ENCODE peak calls at places on chromosomes 5 and 9, in five cellular contexts. Q is GM12878, Y is AG04450, T is Panc1, W is pancreas. M is an unnamed sample.

GRCh38 chr5:140591747-140592372 is 27.2 kb downstream of the SLC35A4 start:
- DNase-seq in W (no peak), Q (no peak), Y (no peak), T (no peak), M (no peak)

GRCh38 chr9:101366038-101366756 is 18.6 kb downstream of the BAAT start:
- DNase-seq in Y (no peak), W (no peak), T (no peak), Q (no peak), M (no peak)

GRCh38 chr9:123131258-123131657 is 97.8 kb downstream of the GPR21 start:
- DNase-seq in Q (no peak), T (no peak), W (no peak), Y (peak), M (no peak)

GRCh38 chr9:129392093-129392541 is 214.1 kb upstream of the IER5L start:
- DNase-seq in Y (no peak), T (no peak), W (no peak), Q (no peak), M (peak)

GRCh38 chr5:134509308-134510040 is 16.0 kb upstream of the JADE2 start:
- DNase-seq in Q (no peak), Y (no peak), T (no peak), W (no peak), M (no peak)

GRCh38 chr9:113588242-113588810 is 124.8 kb downstream of the RGS3 start:
- DNase-seq in Q (no peak), T (no peak), W (no peak), Y (no peak), M (no peak)

GRCh38 chr9:19533373-19533772 is 124.6 kb downstream of the ACER2 start:
- DNase-seq in Q (no peak), Y (no peak), T (no peak), W (no peak), M (no peak)

GRCh38 chr5:135264451-135265445 is 134.3 kb downstream of the MACROH2A1 start:
- DNase-seq in Q (no peak), Y (no peak), W (no peak), T (no peak), M (no peak)

GRCh38 chr5:168086104-168086610 is 205.3 kb upstream of the WWC1 start:
- DNase-seq in W (no peak), T (no peak), Q (no peak), Y (no peak), M (no peak)

GRCh38 chr9:112535364-112535763 is 48.7 kb downstream of the KIAA1958 start:
- DNase-seq in W (no peak), T (no peak), Q (no peak), Y (no peak), M (no peak)

GRCh38 chr5:139964994-139965565 is 78.0 kb downstream of the NRG2 start:
- DNase-seq in Y (no peak), Q (no peak), T (no peak), W (no peak), M (peak)

GRCh38 chr5:4230905-4231561 is 635.4 kb downstream of the IRX1 start:
- DNase-seq in T (no peak), Y (no peak), W (no peak), Q (no peak), M (no peak)

GRCh38 chr9:105244274-105244995 is at the start of gene SLC44A1:
- DNase-seq in Q (peak), T (peak), Y (peak), W (peak), M (peak)
- H3K27ac ChIP-seq in Q (peak), T (peak), Y (peak), W (peak), M (peak)

DNA sequence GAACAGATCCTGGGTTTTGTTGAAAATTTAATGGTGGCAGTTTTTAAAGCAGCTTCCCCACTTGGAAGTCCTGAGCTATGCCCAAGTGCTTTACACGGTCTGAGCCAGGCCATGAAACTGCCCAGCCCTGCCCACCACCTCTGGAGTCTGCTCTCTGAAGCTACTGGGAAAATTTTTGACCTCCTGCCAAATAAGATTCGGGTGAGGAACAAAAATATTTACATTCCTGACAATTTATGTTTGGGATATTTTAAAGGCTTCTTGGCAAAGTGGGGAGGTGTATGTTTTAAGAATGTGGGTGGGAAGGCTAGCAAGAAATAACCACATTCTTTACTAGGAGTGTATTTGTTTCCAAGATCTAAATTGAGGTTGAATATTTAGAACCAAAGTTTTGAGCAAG is 50.0 kb downstream of the HACD4 start:
- DNase-seq in W (no peak), Y (peak), T (no peak), Q (no peak), M (no peak)
- H3K4me3 ChIP-seq in W (no peak), Y (peak), T (no peak), Q (no peak), M (no peak)

DNA sequence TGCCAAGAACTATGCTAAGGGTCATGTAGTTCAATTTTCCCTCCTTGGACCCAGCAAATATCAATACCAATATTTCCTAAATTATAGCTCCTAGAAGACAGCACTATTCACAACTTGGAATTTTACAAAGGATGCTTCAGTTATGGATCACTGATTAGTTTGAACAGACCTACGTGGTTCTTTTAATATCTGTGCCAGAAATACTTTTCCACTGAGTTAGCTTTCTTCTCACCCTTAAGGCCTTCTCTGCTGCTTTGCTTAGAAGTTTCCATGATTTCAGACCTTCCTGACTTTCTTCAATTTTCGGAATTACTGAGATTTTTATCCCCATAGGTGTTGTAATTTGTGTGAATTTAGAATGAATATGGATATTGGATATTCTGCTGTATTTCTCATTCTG is 380.4 kb downstream of the PSAT1 start:
- DNase-seq in Q (no peak), W (no peak), Y (no peak), T (no peak), M (no peak)
- H3K27ac ChIP-seq in Q (no peak), W (no peak), Y (no peak), T (no peak), M (no peak)

GRCh38 chr9:91044354-91044753 is 242.7 kb downstream of the SYK start:
- DNase-seq in T (no peak), W (no peak), Y (no peak), Q (no peak), M (no peak)

GRCh38 chr9:91047993-91048607 is 246.5 kb downstream of the SYK start:
- DNase-seq in T (no peak), W (no peak), Y (no peak), Q (no peak), M (no peak)

GRCh38 chr9:91048739-91049138 is 247.1 kb downstream of the SYK start:
- DNase-seq in Y (no peak), Q (no peak), T (no peak), W (no peak), M (no peak)

GRCh38 chr9:91045036-91045435 is 243.4 kb downstream of the SYK start:
- DNase-seq in Y (no peak), W (no peak), T (no peak), Q (no peak), M (no peak)

DNA sequence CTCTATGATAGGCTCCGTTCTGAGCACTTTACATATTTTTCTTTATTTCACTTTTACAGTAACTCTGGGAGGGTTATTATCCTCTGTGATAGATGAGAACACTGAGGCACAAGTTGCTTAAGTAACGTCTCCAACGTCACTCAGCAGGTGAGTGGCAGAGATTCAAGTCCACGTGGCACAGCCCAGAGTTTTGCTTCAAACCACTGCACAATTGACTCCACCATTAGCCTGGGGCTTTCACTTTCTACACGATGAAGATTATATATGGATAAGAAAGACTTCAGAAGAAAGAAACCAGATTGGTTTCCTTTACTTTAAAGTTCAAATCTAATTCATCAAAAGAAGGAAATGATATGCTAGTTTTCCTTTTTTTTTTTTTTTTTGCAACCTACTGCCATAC is 245.9 kb downstream of the SYK start:
- DNase-seq in Y (no peak), Q (no peak), W (no peak), T (no peak), M (no peak)
- H3K4me3 ChIP-seq in Y (no peak), Q (no peak), W (no peak), T (no peak), M (no peak)

GRCh38 chr5:40030661-40031060 is 605.9 kb upstream of the DAB2 start:
- DNase-seq in T (no peak), Q (no peak), W (no peak), Y (no peak), M (no peak)

GRCh38 chr5:40037703-40038102 is 612.9 kb upstream of the DAB2 start:
- DNase-seq in Q (no peak), T (no peak), Y (no peak), W (no peak), M (no peak)

GRCh38 chr5:40033009-40033408 is 608.2 kb upstream of the DAB2 start:
- DNase-seq in W (no peak), Y (no peak), T (no peak), Q (no peak), M (no peak)

DNA sequence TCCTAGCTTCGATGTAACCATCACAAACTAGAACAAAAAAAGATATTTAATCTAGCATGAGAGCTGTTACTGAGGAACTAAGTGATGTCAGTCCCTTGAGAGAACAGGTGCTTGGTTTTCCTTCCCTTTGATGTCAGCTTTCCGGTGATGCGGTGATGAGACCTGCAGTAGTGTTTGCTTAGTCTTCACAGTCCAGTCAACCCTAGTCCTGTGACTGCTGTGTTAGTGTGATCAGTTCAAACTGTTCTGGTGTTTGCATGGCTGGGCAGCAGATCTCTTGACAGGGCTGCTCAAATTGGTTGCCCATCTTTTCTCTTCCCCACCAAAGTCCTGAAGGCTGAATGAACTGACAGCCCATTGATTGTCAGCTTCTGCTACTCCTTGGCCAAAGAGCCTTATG is 608.6 kb upstream of the DAB2 start:
- DNase-seq in Y (no peak), Q (peak), T (no peak), W (no peak), M (no peak)
- H3K27ac ChIP-seq in Y (no peak), Q (no peak), T (no peak), W (no peak), M (no peak)